ENCODE peak calls at places on chromosomes 3 and 15, in eight cellular contexts. One of them, this sample, is unnamed.

GRCh38 chr15:99090011-99090699 is 14.7 kb upstream of the SYNM start:
- DNase-seq in PC-9: no peak
- DNase-seq in tibial artery: no peak
- DNase-seq in transverse colon: peak
- DNase-seq in astrocyte: no peak
- DNase-seq in cardiac muscle cell: no peak
- DNase-seq in tibial nerve: no peak
- DNase-seq in body of pancreas: no peak
- DNase-seq in this sample: no peak

GRCh38 chr3:99753268-99753975 is 64.2 kb upstream of the CMSS1 start:
- DNase-seq in cardiac muscle cell: peak
- DNase-seq in PC-9: peak
- DNase-seq in tibial nerve: no peak
- DNase-seq in body of pancreas: no peak
- DNase-seq in astrocyte: peak
- DNase-seq in transverse colon: no peak
- DNase-seq in tibial artery: no peak
- DNase-seq in this sample: no peak

GRCh38 chr3:98962189-98962930 is 60.9 kb upstream of the DCBLD2 start:
- DNase-seq in tibial artery: no peak
- DNase-seq in astrocyte: peak
- DNase-seq in tibial nerve: no peak
- DNase-seq in body of pancreas: no peak
- DNase-seq in cardiac muscle cell: peak
- DNase-seq in transverse colon: no peak
- DNase-seq in PC-9: no peak
- DNase-seq in this sample: no peak

GRCh38 chr3:160401301-160402095 is 2.0 kb downstream of the SMC4 start:
- DNase-seq in body of pancreas: no peak
- DNase-seq in tibial nerve: no peak
- DNase-seq in tibial artery: no peak
- DNase-seq in PC-9: peak
- DNase-seq in astrocyte: peak
- DNase-seq in transverse colon: peak
- DNase-seq in cardiac muscle cell: peak
- DNase-seq in this sample: no peak

GRCh38 chr3:33437556-33438283 is 2.5 kb downstream of the UBP1 start:
- DNase-seq in tibial nerve: no peak
- DNase-seq in tibial artery: no peak
- DNase-seq in cardiac muscle cell: peak
- DNase-seq in PC-9: no peak
- DNase-seq in body of pancreas: no peak
- DNase-seq in astrocyte: peak
- DNase-seq in transverse colon: peak
- DNase-seq in this sample: no peak

GRCh38 chr3:17065881-17066280 is 181.1 kb downstream of the PLCL2 start:
- DNase-seq in transverse colon: no peak
- DNase-seq in body of pancreas: no peak
- DNase-seq in astrocyte: no peak
- DNase-seq in cardiac muscle cell: no peak
- DNase-seq in PC-9: no peak
- DNase-seq in tibial nerve: no peak
- DNase-seq in tibial artery: no peak
- DNase-seq in this sample: no peak

GRCh38 chr3:40009991-40010390 is 200.6 kb downstream of the MYRIP start:
- DNase-seq in tibial nerve: no peak
- DNase-seq in astrocyte: no peak
- DNase-seq in cardiac muscle cell: peak
- DNase-seq in transverse colon: no peak
- DNase-seq in tibial artery: no peak
- DNase-seq in body of pancreas: no peak
- DNase-seq in PC-9: no peak
- DNase-seq in this sample: no peak

GRCh38 chr3:127802620-127803019 is 19.7 kb downstream of the MGLL start:
- DNase-seq in tibial artery: no peak
- DNase-seq in PC-9: no peak
- DNase-seq in transverse colon: no peak
- DNase-seq in cardiac muscle cell: no peak
- DNase-seq in body of pancreas: no peak
- DNase-seq in tibial nerve: no peak
- DNase-seq in astrocyte: no peak
- DNase-seq in this sample: no peak

GRCh38 chr3:112531358-112531781 is 30.4 kb downstream of the ATG3 start:
- DNase-seq in cardiac muscle cell: peak
- DNase-seq in transverse colon: no peak
- DNase-seq in PC-9: no peak
- DNase-seq in astrocyte: peak
- DNase-seq in tibial artery: no peak
- DNase-seq in body of pancreas: no peak
- DNase-seq in tibial nerve: no peak
- DNase-seq in this sample: no peak

GRCh38 chr15:66707310-66708160 is 5.5 kb downstream of the SMAD6 start:
- DNase-seq in astrocyte: peak
- DNase-seq in cardiac muscle cell: peak
- DNase-seq in PC-9: no peak
- DNase-seq in transverse colon: peak
- DNase-seq in body of pancreas: peak
- DNase-seq in tibial artery: peak
- DNase-seq in tibial nerve: no peak
- DNase-seq in this sample: no peak

GRCh38 chr3:54882114-54882833 is 45.6 kb downstream of the LRTM1 start:
- DNase-seq in transverse colon: no peak
- DNase-seq in tibial artery: no peak
- DNase-seq in PC-9: no peak
- DNase-seq in astrocyte: peak
- DNase-seq in cardiac muscle cell: peak
- DNase-seq in body of pancreas: no peak
- DNase-seq in tibial nerve: no peak
- DNase-seq in this sample: no peak

GRCh38 chr3:10957976-10958749 is 34.4 kb upstream of the SLC6A1 start:
- DNase-seq in cardiac muscle cell: peak
- DNase-seq in tibial artery: no peak
- DNase-seq in astrocyte: no peak
- DNase-seq in body of pancreas: no peak
- DNase-seq in transverse colon: peak
- DNase-seq in PC-9: peak
- DNase-seq in tibial nerve: no peak
- DNase-seq in this sample: no peak

GRCh38 chr3:172750368-172751187 is at the start of gene ECT2:
- DNase-seq in body of pancreas: peak
- DNase-seq in tibial artery: peak
- DNase-seq in cardiac muscle cell: peak
- DNase-seq in transverse colon: peak
- DNase-seq in PC-9: peak
- DNase-seq in astrocyte: peak
- DNase-seq in tibial nerve: peak
- DNase-seq in this sample: peak

GRCh38 chr3:172752651-172753050 is 2.1 kb downstream of the ECT2 start:
- DNase-seq in transverse colon: no peak
- DNase-seq in tibial nerve: no peak
- DNase-seq in cardiac muscle cell: no peak
- DNase-seq in body of pancreas: no peak
- DNase-seq in PC-9: no peak
- DNase-seq in astrocyte: no peak
- DNase-seq in tibial artery: no peak
- DNase-seq in this sample: no peak

GRCh38 chr3:172749201-172749965 is 1.1 kb upstream of the ECT2 start:
- DNase-seq in cardiac muscle cell: peak
- DNase-seq in tibial nerve: no peak
- DNase-seq in transverse colon: no peak
- DNase-seq in tibial artery: no peak
- DNase-seq in PC-9: peak
- DNase-seq in astrocyte: peak
- DNase-seq in body of pancreas: no peak
- DNase-seq in this sample: no peak

GRCh38 chr3:172750069-172750367 is 508 bp upstream of the ECT2 start:
- DNase-seq in transverse colon: no peak
- DNase-seq in tibial nerve: no peak
- DNase-seq in PC-9: no peak
- DNase-seq in tibial artery: no peak
- DNase-seq in astrocyte: no peak
- DNase-seq in cardiac muscle cell: no peak
- DNase-seq in body of pancreas: peak
- DNase-seq in this sample: no peak

DNA sequence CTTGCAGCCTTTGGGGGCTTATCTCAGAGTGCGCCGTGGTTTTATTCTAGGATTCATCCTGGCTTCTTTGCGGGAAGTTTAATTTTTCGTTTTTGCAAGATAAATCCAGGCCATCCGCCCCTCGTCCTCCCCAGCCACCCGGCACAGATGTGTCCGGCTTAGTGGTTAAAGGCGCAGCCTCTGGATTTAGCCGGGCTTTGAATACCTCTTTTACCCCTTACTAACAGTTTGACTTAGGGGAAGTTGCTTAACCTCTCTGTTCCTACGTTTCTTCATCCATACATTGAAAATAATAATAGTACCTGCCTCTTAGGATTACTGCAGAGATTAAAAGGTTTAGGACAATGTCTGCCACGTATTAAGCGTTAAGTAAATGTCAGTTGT is 654 bp downstream of the ECT2 start:
- DNase-seq in cardiac muscle cell: peak
- DNase-seq in PC-9: no peak
- DNase-seq in tibial artery: no peak
- DNase-seq in body of pancreas: no peak
- DNase-seq in tibial nerve: no peak
- DNase-seq in astrocyte: no peak
- DNase-seq in transverse colon: no peak
- DNase-seq in this sample: no peak
- H3K27ac ChIP-seq in cardiac muscle cell: peak
- H3K27ac ChIP-seq in PC-9: peak
- H3K27ac ChIP-seq in tibial artery: peak
- H3K27ac ChIP-seq in body of pancreas: peak
- H3K27ac ChIP-seq in tibial nerve: peak
- H3K27ac ChIP-seq in astrocyte: peak
- H3K27ac ChIP-seq in transverse colon: peak
- H3K27ac ChIP-seq in this sample: peak

GRCh38 chr3:177483182-177483967 is 286.1 kb upstream of the TBL1XR1 start:
- DNase-seq in transverse colon: peak
- DNase-seq in tibial nerve: no peak
- DNase-seq in body of pancreas: no peak
- DNase-seq in astrocyte: no peak
- DNase-seq in cardiac muscle cell: no peak
- DNase-seq in tibial artery: no peak
- DNase-seq in PC-9: no peak
- DNase-seq in this sample: no peak
- H3K27ac ChIP-seq in transverse colon: peak
- H3K27ac ChIP-seq in tibial nerve: no peak
- H3K27ac ChIP-seq in body of pancreas: no peak
- H3K27ac ChIP-seq in astrocyte: no peak
- H3K27ac ChIP-seq in cardiac muscle cell: no peak
- H3K27ac ChIP-seq in tibial artery: peak
- H3K27ac ChIP-seq in PC-9: no peak
- H3K27ac ChIP-seq in this sample: no peak

DNA sequence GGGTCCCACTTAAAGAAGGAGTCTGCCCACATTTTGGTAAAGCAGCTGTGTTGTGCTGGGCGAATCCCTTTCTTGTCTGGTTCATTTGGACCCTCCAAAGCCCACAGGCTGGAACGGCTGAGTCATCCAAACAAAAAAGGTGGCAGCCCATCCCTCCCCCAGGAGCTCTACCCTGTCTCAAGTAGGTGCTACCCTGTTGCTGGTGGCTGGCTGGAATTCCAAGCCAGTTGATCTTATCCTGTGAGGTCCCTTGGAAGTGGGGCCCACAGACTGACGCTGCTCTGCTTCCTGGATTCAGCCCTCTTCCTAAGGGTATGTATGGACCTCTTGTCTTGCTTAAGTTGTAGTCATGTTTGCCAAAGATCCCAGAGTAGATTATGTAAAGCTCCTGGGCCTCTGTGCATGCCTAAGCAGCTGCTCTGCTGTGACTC is 44.5 kb downstream of the CCR1 start:
- DNase-seq in astrocyte: no peak
- DNase-seq in body of pancreas: no peak
- DNase-seq in PC-9: peak
- DNase-seq in cardiac muscle cell: peak
- DNase-seq in transverse colon: no peak
- DNase-seq in tibial nerve: no peak
- DNase-seq in tibial artery: no peak
- DNase-seq in this sample: no peak
- H3K27ac ChIP-seq in astrocyte: no peak
- H3K27ac ChIP-seq in body of pancreas: no peak
- H3K27ac ChIP-seq in PC-9: peak
- H3K27ac ChIP-seq in cardiac muscle cell: no peak
- H3K27ac ChIP-seq in transverse colon: no peak
- H3K27ac ChIP-seq in tibial nerve: no peak
- H3K27ac ChIP-seq in tibial artery: no peak
- H3K27ac ChIP-seq in this sample: no peak

DNA sequence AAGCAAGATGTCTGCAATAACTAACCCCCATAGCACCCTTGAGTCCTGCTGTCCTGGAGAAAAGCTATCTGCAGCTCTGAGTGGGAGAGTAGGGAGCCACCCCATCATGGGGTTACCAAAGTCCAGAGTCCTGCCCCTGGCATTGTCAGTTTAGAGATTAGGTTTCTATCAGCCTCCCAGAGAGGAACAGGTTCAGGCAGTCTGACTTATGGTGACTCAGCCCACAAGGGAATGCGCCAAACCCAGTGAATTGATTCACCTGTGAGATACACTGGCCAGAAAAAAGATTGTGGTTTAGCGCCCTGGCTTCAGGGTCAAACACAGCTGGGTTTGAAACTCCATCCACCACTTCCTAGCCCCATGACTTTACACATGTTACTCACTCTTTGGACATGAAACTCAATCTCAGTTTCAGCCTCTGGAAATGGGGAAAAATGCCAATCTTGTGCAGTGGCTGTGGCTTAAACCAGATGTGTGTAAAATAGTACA is 263.6 kb upstream of the HES1 start:
- DNase-seq in tibial nerve: no peak
- DNase-seq in astrocyte: peak
- DNase-seq in cardiac muscle cell: peak
- DNase-seq in tibial artery: no peak
- DNase-seq in body of pancreas: peak
- DNase-seq in transverse colon: peak
- DNase-seq in PC-9: peak
- DNase-seq in this sample: no peak
- H3K27ac ChIP-seq in tibial nerve: no peak
- H3K27ac ChIP-seq in astrocyte: peak
- H3K27ac ChIP-seq in cardiac muscle cell: no peak
- H3K27ac ChIP-seq in tibial artery: no peak
- H3K27ac ChIP-seq in body of pancreas: peak
- H3K27ac ChIP-seq in transverse colon: peak
- H3K27ac ChIP-seq in PC-9: peak
- H3K27ac ChIP-seq in this sample: no peak

DNA sequence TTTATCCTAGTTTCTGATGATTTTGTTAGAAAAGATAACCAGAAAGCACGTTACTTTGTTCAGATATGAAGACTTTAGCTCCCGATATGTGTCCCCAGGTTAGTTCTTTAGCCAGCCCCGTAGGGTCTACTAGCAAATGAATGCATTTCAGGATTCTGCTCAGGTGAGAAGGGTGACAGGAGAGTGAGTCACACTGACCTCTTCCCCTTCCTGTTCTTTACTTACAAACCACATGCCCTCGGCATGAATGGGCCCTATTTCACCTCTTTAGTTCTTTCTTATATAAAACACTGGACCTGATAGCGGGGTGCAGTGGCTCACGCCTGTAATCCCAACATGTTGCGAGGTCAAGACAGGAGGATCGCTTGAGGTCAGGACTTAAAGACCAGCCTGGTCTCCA is 98.4 kb downstream of the SLC49A4 start:
- DNase-seq in tibial artery: no peak
- DNase-seq in tibial nerve: no peak
- DNase-seq in PC-9: peak
- DNase-seq in body of pancreas: no peak
- DNase-seq in transverse colon: no peak
- DNase-seq in astrocyte: no peak
- DNase-seq in cardiac muscle cell: no peak
- DNase-seq in this sample: no peak
- H3K27ac ChIP-seq in tibial artery: no peak
- H3K27ac ChIP-seq in tibial nerve: no peak
- H3K27ac ChIP-seq in PC-9: peak
- H3K27ac ChIP-seq in body of pancreas: no peak
- H3K27ac ChIP-seq in transverse colon: no peak
- H3K27ac ChIP-seq in astrocyte: no peak
- H3K27ac ChIP-seq in cardiac muscle cell: no peak
- H3K27ac ChIP-seq in this sample: no peak

This sample was measured in substantia nigra.